ENCODE peak calls at places on chromosome 2, in seven cellular contexts. O is H1, K is HCT116, W is GM12878, T is K562, D is HepG2, F is SK-N-SH. L is an unnamed sample.

GRCh38 chr2:188245230-188245629 is 46.4 kb upstream of the GULP1 start:
- DNase-seq in O (no peak), K (no peak), W (no peak), T (no peak), D (no peak), F (no peak), L (no peak)

GRCh38 chr2:26735096-26735495 is 29.0 kb upstream of the SLC35F6 start:
- DNase-seq in O (no peak), K (no peak), W (no peak), T (no peak), D (no peak), F (peak), L (no peak)

GRCh38 chr2:65031341-65032015 is 24.7 kb upstream of the CEP68 start:
- DNase-seq in O (no peak), K (no peak), W (no peak), T (no peak), D (peak), F (no peak), L (no peak)

GRCh38 chr2:146037334-146037870 is 1517.5 kb upstream of the ZEB2 start:
- DNase-seq in O (no peak), K (no peak), W (no peak), T (no peak), D (no peak), F (no peak), L (no peak)

GRCh38 chr2:46072146-46072820 is 224.9 kb upstream of the EPAS1 start:
- DNase-seq in O (no peak), K (no peak), W (no peak), T (no peak), D (no peak), F (no peak), L (no peak)

GRCh38 chr2:35468271-35468670 is 887.3 kb upstream of the CRIM1 start:
- DNase-seq in O (no peak), K (no peak), W (no peak), T (no peak), D (no peak), F (no peak), L (no peak)

GRCh38 chr2:168186452-168186851 is 60.9 kb downstream of the STK39 start:
- DNase-seq in O (no peak), K (no peak), W (no peak), T (no peak), D (no peak), F (no peak), L (no peak)

GRCh38 chr2:231188506-231189170 is 9.8 kb upstream of the ARMC9 start:
- DNase-seq in O (no peak), K (no peak), W (no peak), T (no peak), D (no peak), F (no peak), L (no peak)

GRCh38 chr2:29662841-29663240 is 258.5 kb downstream of the ALK start:
- DNase-seq in O (no peak), K (no peak), W (no peak), T (no peak), D (no peak), F (no peak), L (no peak)

GRCh38 chr2:39107156-39107555 is 13.7 kb downstream of the SOS1 start:
- DNase-seq in O (no peak), K (no peak), W (no peak), T (no peak), D (no peak), F (peak), L (peak)

GRCh38 chr2:32783468-32783867 is 155.6 kb downstream of the TTC27 start:
- DNase-seq in O (no peak), K (no peak), W (no peak), T (no peak), D (no peak), F (no peak), L (no peak)

GRCh38 chr2:141610564-141610963 is 520.3 kb downstream of the LRP1B start:
- DNase-seq in O (no peak), K (no peak), W (no peak), T (no peak), D (no peak), F (no peak), L (no peak)

GRCh38 chr2:157076526-157077161 is 180.9 kb upstream of the GALNT5 start:
- DNase-seq in O (no peak), K (no peak), W (peak), T (no peak), D (no peak), F (no peak), L (no peak)

GRCh38 chr2:149008381-149008780 is 30.1 kb upstream of the LYPD6B start:
- DNase-seq in O (no peak), K (no peak), W (no peak), T (no peak), D (no peak), F (peak), L (no peak)

GRCh38 chr2:230847883-230848388 is 16.8 kb upstream of the ITM2C start:
- DNase-seq in O (peak), K (peak), W (peak), T (peak), D (peak), F (peak), L (peak)

GRCh38 chr2:163213699-163214098 is 375.1 kb upstream of the KCNH7 start:
- DNase-seq in O (no peak), K (no peak), W (no peak), T (no peak), D (no peak), F (no peak), L (no peak)

GRCh38 chr2:200586644-200586975 is 796 bp downstream of the AOX1 start:
- DNase-seq in O (no peak), K (no peak), W (no peak), T (no peak), D (no peak), F (no peak), L (no peak)

GRCh38 chr2:170077830-170078569 is 99.9 kb upstream of the MYO3B start:
- DNase-seq in O (no peak), K (no peak), W (no peak), T (no peak), D (no peak), F (no peak), L (no peak)

GRCh38 chr2:84904717-84905174 is 710 bp upstream of the TMSB10 start:
- DNase-seq in O (no peak), K (no peak), W (no peak), T (peak), D (no peak), F (peak), L (no peak)

GRCh38 chr2:196233808-196234501 is 62.6 kb upstream of the STK17B start:
- DNase-seq in O (no peak), K (no peak), W (peak), T (no peak), D (no peak), F (no peak), L (no peak)

GRCh38 chr2:235793163-235793752 is 299.4 kb downstream of the AGAP1 start:
- DNase-seq in O (no peak), K (no peak), W (no peak), T (no peak), D (peak), F (peak), L (peak)

GRCh38 chr2:159399716-159400525 is 113.4 kb upstream of the WDSUB1 start:
- DNase-seq in O (no peak), K (no peak), W (no peak), T (no peak), D (no peak), F (no peak), L (peak)

GRCh38 chr2:234308814-234309195 is 188.1 kb downstream of the ARL4C start:
- DNase-seq in O (no peak), K (no peak), W (peak), T (no peak), D (no peak), F (no peak), L (no peak)

GRCh38 chr2:98601532-98602132 is 6.7 kb downstream of the COA5 start:
- DNase-seq in O (no peak), K (peak), W (no peak), T (no peak), D (peak), F (peak), L (peak)

GRCh38 chr2:42828487-42829416 is 36.4 kb upstream of the HAAO start:
- DNase-seq in O (peak), K (peak), W (peak), T (peak), D (peak), F (peak), L (peak)

GRCh38 chr2:27710640-27711430 is 47.1 kb downstream of the SLC4A1AP start:
- DNase-seq in O (no peak), K (no peak), W (no peak), T (no peak), D (no peak), F (no peak), L (no peak)

GRCh38 chr2:230262246-230262645 is 36.7 kb downstream of the SP140 start:
- DNase-seq in O (no peak), K (no peak), W (no peak), T (no peak), D (no peak), F (no peak), L (no peak)

GRCh38 chr2:20185176-20186022 is 39.5 kb downstream of the SDC1 start:
- DNase-seq in O (no peak), K (no peak), W (no peak), T (no peak), D (no peak), F (no peak), L (no peak)

GRCh38 chr2:235847576-235847975 is 320.6 kb downstream of the GBX2 start:
- DNase-seq in O (no peak), K (no peak), W (no peak), T (no peak), D (no peak), F (no peak), L (no peak)

GRCh38 chr2:65265090-65266045 is 37.7 kb downstream of the ACTR2 start:
- DNase-seq in O (no peak), K (peak), W (peak), T (peak), D (peak), F (peak), L (no peak)

GRCh38 chr2:225512873-225513580 is 113.5 kb downstream of the NYAP2 start:
- DNase-seq in O (no peak), K (no peak), W (no peak), T (no peak), D (peak), F (no peak), L (peak)

GRCh38 chr2:122078451-122078850 is 323.0 kb downstream of the TSN start:
- DNase-seq in O (no peak), K (no peak), W (no peak), T (no peak), D (no peak), F (no peak), L (no peak)

GRCh38 chr2:32820701-32821100 is 126.1 kb upstream of the LTBP1 start:
- DNase-seq in O (no peak), K (no peak), W (no peak), T (no peak), D (no peak), F (no peak), L (no peak)

GRCh38 chr2:217277646-217278048 is 417.8 kb upstream of the TNP1 start:
- DNase-seq in O (no peak), K (no peak), W (no peak), T (no peak), D (peak), F (no peak), L (no peak)

GRCh38 chr2:20212871-20213503 is 11.9 kb downstream of the SDC1 start:
- DNase-seq in O (no peak), K (no peak), W (no peak), T (no peak), D (no peak), F (peak), L (peak)

GRCh38 chr2:136363921-136364320 is 246.0 kb upstream of the CXCR4 start:
- DNase-seq in O (no peak), K (no peak), W (no peak), T (no peak), D (no peak), F (no peak), L (no peak)

GRCh38 chr2:47891369-47892337 is 14.6 kb downstream of the FBXO11 start:
- DNase-seq in O (no peak), K (no peak), W (no peak), T (no peak), D (no peak), F (no peak), L (no peak)

GRCh38 chr2:15517793-15518192 is 43.3 kb downstream of the NBAS start:
- DNase-seq in O (no peak), K (no peak), W (no peak), T (no peak), D (no peak), F (no peak), L (no peak)

GRCh38 chr2:172098650-172099471 is 3.8 kb downstream of the DLX2 start:
- DNase-seq in O (no peak), K (no peak), W (no peak), T (peak), D (peak), F (peak), L (no peak)

GRCh38 chr2:8234757-8235374 is 447.0 kb upstream of the ID2 start:
- DNase-seq in O (no peak), K (no peak), W (peak), T (no peak), D (no peak), F (no peak), L (no peak)
- TF ChIP-seq JUND in O (no peak), K (no peak), W (peak), T (no peak), D (no peak), F (no peak), L (no peak)

DNA sequence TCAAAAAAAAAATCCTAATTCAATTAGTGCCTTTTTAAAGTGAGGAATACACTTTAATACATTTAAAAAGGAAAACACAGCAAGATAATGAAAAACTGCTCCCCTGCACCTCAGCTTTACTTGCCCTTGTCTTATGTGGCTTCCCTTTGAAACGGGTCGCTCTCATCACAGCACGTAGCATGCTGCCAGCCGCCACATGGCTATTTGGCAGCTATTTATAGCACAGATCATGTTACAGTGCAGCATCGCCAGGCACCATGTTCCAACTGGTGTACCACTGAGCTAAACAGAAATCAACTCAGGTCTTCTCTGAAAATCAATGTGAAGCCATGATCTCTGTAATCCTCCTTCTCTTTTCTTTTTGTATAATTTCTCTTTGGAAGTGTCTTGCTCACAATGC is 65.1 kb downstream of the TMEM182 start:
- DNase-seq in O (no peak), K (no peak), W (no peak), T (no peak), D (no peak), F (peak), L (no peak)
- TF ChIP-seq JUND in O (no peak), K (no peak), W (no peak), T (no peak), D (no peak), F (no peak), L (no peak)

GRCh38 chr2:25330937-25331336 is 10.8 kb downstream of the DNMT3A start:
- DNase-seq in O (no peak), K (no peak), W (no peak), T (no peak), D (no peak), F (no peak), L (no peak)
- TF ChIP-seq JUND in O (no peak), K (no peak), W (no peak), T (no peak), D (no peak), F (no peak), L (no peak)

DNA sequence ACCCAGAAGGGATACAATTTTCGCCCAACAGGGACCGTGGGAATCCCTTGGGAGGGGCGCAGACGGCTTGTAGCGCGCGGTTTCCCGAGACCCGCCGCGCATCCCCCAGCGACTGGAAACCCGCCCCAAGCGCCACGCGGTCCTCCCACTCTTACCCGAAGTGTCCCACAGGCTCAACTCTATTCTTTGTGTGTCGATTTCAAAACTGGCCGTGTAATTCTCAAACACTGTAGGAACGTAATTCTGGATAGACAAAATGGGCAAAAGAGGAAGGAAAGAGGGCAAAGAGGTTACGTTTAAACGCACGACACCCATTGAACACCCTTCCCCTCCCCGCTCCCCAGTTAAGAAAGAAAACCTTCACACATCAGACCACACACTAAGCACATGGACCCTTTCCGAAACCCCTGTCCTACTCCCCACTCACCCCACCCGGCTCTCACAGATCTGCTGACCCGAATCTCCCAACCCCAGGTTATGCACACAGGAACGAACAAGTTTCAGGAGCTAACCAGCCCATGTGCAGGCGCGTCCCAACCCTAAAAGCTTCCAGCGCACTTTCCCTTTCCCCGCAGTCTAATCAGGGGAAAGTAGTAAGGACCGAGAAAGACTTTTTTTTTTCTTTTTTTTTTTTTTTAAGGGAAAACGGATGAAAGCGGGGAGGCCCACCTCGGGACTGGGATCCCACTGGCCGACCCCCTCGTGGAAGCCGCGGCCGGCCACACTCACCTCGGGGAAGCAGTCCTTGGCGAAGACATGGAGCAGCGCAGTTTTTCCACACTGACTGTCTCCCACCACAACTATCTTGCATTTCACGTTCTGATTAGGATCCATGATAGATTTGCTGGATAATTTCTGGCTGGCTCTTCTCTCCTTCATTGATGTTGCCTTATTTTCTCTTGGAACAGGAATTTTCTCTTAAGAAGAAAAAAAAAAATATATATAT is 655 bp downstream of the RND3 start:
- DNase-seq in O (no peak), K (no peak), W (no peak), T (no peak), D (no peak), F (peak), L (peak)
- TF ChIP-seq JUND in O (no peak), K (no peak), W (no peak), T (no peak), D (no peak), F (no peak), L (no peak)

GRCh38 chr2:70133521-70134348 is 46.5 kb downstream of the PCBP1 start:
- DNase-seq in O (no peak), K (no peak), W (no peak), T (no peak), D (no peak), F (no peak), L (no peak)

GRCh38 chr2:70127920-70128444 is 40.7 kb downstream of the PCBP1 start:
- DNase-seq in O (no peak), K (no peak), W (no peak), T (no peak), D (no peak), F (no peak), L (no peak)

GRCh38 chr2:70133127-70133452 is 45.8 kb downstream of the PCBP1 start:
- DNase-seq in O (no peak), K (no peak), W (no peak), T (no peak), D (no peak), F (no peak), L (no peak)

GRCh38 chr2:70132244-70133126 is 45.2 kb downstream of the PCBP1 start:
- DNase-seq in O (no peak), K (no peak), W (no peak), T (no peak), D (peak), F (peak), L (peak)
- TF ChIP-seq JUND in O (no peak), K (no peak), W (no peak), T (no peak), D (no peak), F (no peak), L (no peak)

L was measured in T47D.